ENCODE peak calls at places on chromosomes 4 and X, in ten cellular contexts. V is suprapubic skin, P is IMR-90, G is type B pancreatic cell, I is neural crest cell, F is BE2C, Q is A673, O is mesothelial cell of epicardium, R is dorsolateral prefrontal cortex, D is GM10248. M is an unnamed sample.

GRCh38 chr4:55819634-55820033 is at the start of gene EXOC1L:
- DNase-seq in V (no peak), P (no peak), G (no peak), I (peak; percentile 35), F (peak; percentile 77), Q (peak; percentile 18), O (no peak), R (no peak), D (no peak), M (peak; percentile 34)

GRCh38 chr4:118964891-118965411 is 76.3 kb downstream of the SYNPO2 start:
- DNase-seq in V (no peak), P (peak; percentile 70), G (no peak), I (no peak), F (no peak), Q (no peak), O (no peak), R (no peak), D (no peak), M (peak; percentile 55)

GRCh38 chr4:10403633-10404445 is 53.4 kb downstream of the ZNF518B start:
- DNase-seq in V (no peak), P (peak; percentile 30), G (no peak), I (peak; percentile 12), F (no peak), Q (peak; percentile 23), O (no peak), R (peak; percentile 14), D (peak; percentile 18), M (peak; percentile 37)

GRCh38 chrX:64975989-64976672 is at the start of gene ZC4H2:
- DNase-seq in V (peak; percentile 73), P (peak; percentile 76), G (peak; percentile 72), I (peak; percentile 51), F (peak; percentile 75), Q (no peak), O (peak; percentile 39), R (peak; percentile 79), D (peak; percentile 74), M (peak; percentile 81)

GRCh38 chr4:149521611-149522010 is 294.0 kb downstream of the IQCM start:
- DNase-seq in V (no peak), P (no peak), G (no peak), I (no peak), F (no peak), Q (no peak), O (no peak), R (no peak), D (no peak), M (peak; percentile 20)

GRCh38 chr4:107203733-107204132 is 167.6 kb upstream of the DKK2 start:
- DNase-seq in V (no peak), P (no peak), G (no peak), I (no peak), F (no peak), Q (no peak), O (no peak), R (no peak), D (no peak), M (no peak)

GRCh38 chr4:145183581-145183980 is 3.2 kb upstream of the OTUD4 start:
- DNase-seq in V (no peak), P (no peak), G (no peak), I (no peak), F (no peak), Q (no peak), O (no peak), R (no peak), D (no peak), M (no peak)

GRCh38 chrX:47283015-47283771 is 50.4 kb downstream of the USP11 start:
- DNase-seq in V (no peak), P (peak; percentile 65), G (no peak), I (peak; percentile 32), F (peak; percentile 26), Q (peak; percentile 40), O (no peak), R (peak; percentile 55), D (peak; percentile 53), M (peak; percentile 55)

GRCh38 chrX:47148946-47149345 is 3.9 kb downstream of the RBM10 start:
- DNase-seq in V (no peak), P (no peak), G (no peak), I (no peak), F (no peak), Q (no peak), O (no peak), R (no peak), D (no peak), M (no peak)

GRCh38 chr4:95248713-95249401 is 299.9 kb downstream of the UNC5C start:
- DNase-seq in V (no peak), P (no peak), G (no peak), I (no peak), F (no peak), Q (no peak), O (no peak), R (no peak), D (no peak), M (no peak)

GRCh38 chr4:35614120-35614519 is 630.2 kb downstream of the ARAP2 start:
- DNase-seq in V (no peak), P (no peak), G (no peak), I (no peak), F (no peak), Q (no peak), O (no peak), R (no peak), D (no peak), M (no peak)

GRCh38 chr4:99352602-99353580 is at the start of gene ADH1C:
- DNase-seq in V (no peak), P (peak; percentile 1), G (no peak), I (no peak), F (no peak), Q (no peak), O (no peak), R (no peak), D (no peak), M (no peak)

GRCh38 chrX:46444011-46444410 is 101.2 kb downstream of the ZNF674 start:
- DNase-seq in V (no peak), P (peak; percentile 89), G (no peak), I (no peak), F (no peak), Q (no peak), O (no peak), R (no peak), D (no peak), M (peak; percentile 87)

GRCh38 chrX:13638826-13639225 is 14.1 kb upstream of the TCEANC start:
- DNase-seq in V (no peak), P (no peak), G (no peak), I (no peak), F (no peak), Q (no peak), O (no peak), R (no peak), D (no peak), M (no peak)

GRCh38 chr4:119508281-119508680 is 120.3 kb downstream of the PDE5A start:
- DNase-seq in V (no peak), P (peak; percentile 64), G (no peak), I (no peak), F (no peak), Q (no peak), O (no peak), R (no peak), D (no peak), M (no peak)

GRCh38 chr4:153019906-153020305 is 83.8 kb downstream of the FHDC1 start:
- DNase-seq in V (no peak), P (no peak), G (no peak), I (no peak), F (no peak), Q (no peak), O (no peak), R (peak; percentile 55), D (no peak), M (no peak)

GRCh38 chr4:4913628-4914027 is 54.2 kb downstream of the MSX1 start:
- DNase-seq in V (no peak), P (no peak), G (no peak), I (no peak), F (no peak), Q (no peak), O (no peak), R (no peak), D (no peak), M (no peak)

GRCh38 chr4:3340038-3340702 is 47.3 kb downstream of the RGS12 start:
- DNase-seq in V (peak; percentile 46), P (no peak), G (no peak), I (no peak), F (no peak), Q (no peak), O (no peak), R (no peak), D (no peak), M (no peak)

GRCh38 chr4:164937576-164938270 is 39.7 kb downstream of the TRIM61 start:
- DNase-seq in V (no peak), P (peak; percentile 18), G (no peak), I (no peak), F (no peak), Q (peak; percentile 58), O (no peak), R (no peak), D (peak; percentile 32), M (no peak)
- TF ChIP-seq CTCF in V (no peak), P (no peak), G (peak; percentile 34), I (peak; percentile 26), F (peak; percentile 41), Q (peak; percentile 36), O (no peak), R (no peak), D (peak; percentile 48), M (no peak)

DNA sequence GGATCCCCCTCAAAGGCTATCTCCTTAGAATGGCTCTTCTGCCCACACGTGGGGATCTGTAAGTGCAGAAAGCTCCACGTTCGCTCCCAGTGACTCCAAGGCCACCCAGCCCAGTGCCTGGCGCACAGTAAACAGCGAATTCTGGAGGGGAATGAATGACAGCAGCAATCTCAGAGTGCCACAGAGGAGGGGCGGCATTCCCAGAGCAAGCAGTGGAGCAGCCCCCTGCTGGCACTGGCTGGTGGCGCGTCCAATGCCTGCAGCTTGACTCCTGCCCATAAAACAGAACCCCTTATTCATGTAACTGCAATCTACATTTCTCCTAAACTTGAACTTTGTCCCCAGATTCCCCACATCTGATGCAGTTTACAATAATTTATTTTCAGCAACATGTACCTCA is 6.9 kb upstream of the HELT start:
- DNase-seq in V (no peak), P (no peak), G (no peak), I (peak; percentile 58), F (peak; percentile 73), Q (peak; percentile 45), O (no peak), R (no peak), D (no peak), M (no peak)
- TF ChIP-seq CTCF in V (no peak), P (peak; percentile 32), G (peak; percentile 78), I (peak; percentile 66), F (peak; percentile 83), Q (peak; percentile 64), O (peak; percentile 35), R (peak; percentile 37), D (no peak), M (peak; percentile 57)

GRCh38 chr4:176150283-176150682 is 45.1 kb downstream of the SPATA4 start:
- DNase-seq in V (no peak), P (peak; percentile 46), G (no peak), I (no peak), F (no peak), Q (peak; percentile 6), O (no peak), R (no peak), D (peak; percentile 8), M (peak; percentile 52)
- TF ChIP-seq CTCF in V (no peak), P (peak; percentile 46), G (peak; percentile 48), I (peak; percentile 56), F (peak; percentile 46), Q (peak; percentile 37), O (no peak), R (peak; percentile 48), D (no peak), M (peak; percentile 34)

DNA sequence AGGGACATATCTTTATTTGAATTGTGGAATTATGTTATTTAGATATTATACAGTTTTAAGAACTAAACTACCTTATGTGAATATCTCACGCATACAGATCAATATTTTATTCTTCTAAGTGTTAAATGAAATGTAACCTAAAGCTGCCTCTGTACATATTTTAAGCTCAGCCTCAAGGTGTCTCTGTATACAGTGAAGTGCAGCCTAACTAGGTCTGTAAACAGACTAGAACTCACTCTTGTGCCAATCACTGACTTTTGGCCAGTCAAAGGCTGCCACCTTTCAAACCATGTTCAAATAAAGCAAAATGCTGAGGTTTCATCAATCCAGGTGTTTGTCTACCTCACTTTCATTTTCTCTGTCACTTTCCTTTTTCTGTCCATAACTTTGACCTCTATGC is 1074.5 kb upstream of the PRKX start:
- DNase-seq in V (no peak), P (no peak), G (no peak), I (no peak), F (no peak), Q (no peak), O (no peak), R (no peak), D (no peak), M (no peak)
- TF ChIP-seq CTCF in V (no peak), P (no peak), G (no peak), I (no peak), F (no peak), Q (no peak), O (no peak), R (no peak), D (no peak), M (no peak)